ENCODE peak calls at places on chromosomes 13 and 19, in five cellular contexts. H, S, T, C and G are unnamed samples.

GRCh38 chr19:31838163-31838798 is 489.0 kb upstream of the TSHZ3 start:
- DNase-seq in H (no peak), S (peak; percentile 7), T (no peak), C (no peak), G (no peak)

GRCh38 chr19:18419699-18420460 is 682 bp downstream of the SSBP4 start:
- DNase-seq in H (peak; percentile 84), S (no peak), T (no peak), C (no peak), G (no peak)

GRCh38 chr19:4829001-4829712 is 2.4 kb downstream of the TICAM1 start:
- DNase-seq in H (peak; percentile 27), S (no peak), T (no peak), C (no peak), G (no peak)

GRCh38 chr13:52665325-52665724 is 12.7 kb downstream of the SUGT1 start:
- DNase-seq in H (peak; percentile 39), S (peak; percentile 14), T (peak; percentile 37), C (no peak), G (no peak)

GRCh38 chr19:49863935-49864320 is 3.4 kb downstream of the PNKP start:
- DNase-seq in H (no peak), S (no peak), T (no peak), C (no peak), G (no peak)

GRCh38 chr19:36418287-36419001 is at the start of gene ZFP82:
- DNase-seq in H (peak; percentile 94), S (peak; percentile 81), T (peak; percentile 42), C (peak; percentile 70), G (peak; percentile 71)

GRCh38 chr19:46621191-46622117 is 3.4 kb downstream of the PTGIR start:
- DNase-seq in H (no peak), S (no peak), T (no peak), C (no peak), G (no peak)

GRCh38 chr19:43504426-43505185 is at the start of gene PHLDB3:
- DNase-seq in H (peak; percentile 59), S (peak; percentile 25), T (no peak), C (peak; percentile 38), G (no peak)

GRCh38 chr13:97439196-97439595 is 5.2 kb downstream of the RAP2A start:
- DNase-seq in H (no peak), S (no peak), T (no peak), C (no peak), G (no peak)

GRCh38 chr13:45238945-45239795 is 38.3 kb upstream of the KCTD4 start:
- DNase-seq in H (no peak), S (peak; percentile 77), T (peak; percentile 88), C (no peak), G (no peak)

GRCh38 chr19:11345122-11345752 is 831 bp downstream of the TMEM205 start:
- DNase-seq in H (no peak), S (peak; percentile 14), T (no peak), C (no peak), G (no peak)

GRCh38 chr19:47247308-47247990 is 8.9 kb upstream of the CCDC9 start:
- DNase-seq in H (peak; percentile 85), S (peak; percentile 56), T (peak; percentile 55), C (peak; percentile 77), G (no peak)

GRCh38 chr13:25990801-25991200 is 61.0 kb downstream of the SHISA2 start:
- DNase-seq in H (no peak), S (peak; percentile 48), T (no peak), C (no peak), G (no peak)

GRCh38 chr19:47075179-47075811 is 26.9 kb upstream of the TMEM160 start:
- DNase-seq in H (no peak), S (no peak), T (no peak), C (no peak), G (no peak)

GRCh38 chr13:51034906-51035305 is 76.2 kb downstream of the C13orf42 start:
- DNase-seq in H (no peak), S (no peak), T (no peak), C (no peak), G (no peak)

GRCh38 chr19:7829561-7830271 is at the start of gene EVI5L:
- DNase-seq in H (peak; percentile 99), S (peak; percentile 100), T (peak; percentile 100), C (peak; percentile 100), G (peak; percentile 99)

GRCh38 chr19:33927789-33928457 is 131.3 kb downstream of the KCTD15 start:
- DNase-seq in H (no peak), S (no peak), T (no peak), C (no peak), G (no peak)

GRCh38 chr19:7482584-7483439 is 6.0 kb downstream of the PEX11G start:
- DNase-seq in H (peak; percentile 32), S (no peak), T (peak; percentile 28), C (no peak), G (no peak)

GRCh38 chr13:62510906-62511655 is 1095.4 kb upstream of the PCDH20 start:
- DNase-seq in H (no peak), S (no peak), T (no peak), C (no peak), G (peak; percentile 51)

GRCh38 chr19:31535691-31536460 is 186.6 kb upstream of the TSHZ3 start:
- DNase-seq in H (no peak), S (no peak), T (no peak), C (no peak), G (no peak)

GRCh38 chr13:113086031-113086750 is 19.4 kb upstream of the F7 start:
- DNase-seq in H (no peak), S (no peak), T (no peak), C (no peak), G (no peak)

GRCh38 chr19:38251564-38252051 is 4.6 kb downstream of the PPP1R14A start:
- DNase-seq in H (peak; percentile 49), S (no peak), T (peak; percentile 68), C (no peak), G (no peak)

GRCh38 chr13:21668665-21669599 is 1.9 kb upstream of the FGF9 start:
- DNase-seq in H (peak; percentile 64), S (peak; percentile 47), T (no peak), C (no peak), G (no peak)

GRCh38 chr19:10552596-10553053 is 8.9 kb downstream of the ATG4D start:
- DNase-seq in H (peak; percentile 64), S (peak; percentile 19), T (no peak), C (no peak), G (no peak)

GRCh38 chr13:91406619-91407018 is 8.2 kb downstream of the GPC5 start:
- DNase-seq in H (peak; percentile 81), S (peak; percentile 33), T (peak; percentile 21), C (no peak), G (peak; percentile 70)

GRCh38 chr19:49591731-49592485 is 926 bp downstream of the PRR12 start:
- DNase-seq in H (peak; percentile 60), S (peak; percentile 49), T (peak; percentile 47), C (no peak), G (no peak)

GRCh38 chr13:71644579-71644978 is 222.4 kb downstream of the DACH1 start:
- DNase-seq in H (no peak), S (no peak), T (no peak), C (no peak), G (no peak)

GRCh38 chr19:30046522-30046921 is 104.5 kb downstream of the URI1 start:
- DNase-seq in H (peak; percentile 22), S (peak; percentile 9), T (no peak), C (no peak), G (no peak)

GRCh38 chr19:33704271-33704670 is 82.5 kb downstream of the CHST8 start:
- DNase-seq in H (no peak), S (no peak), T (no peak), C (no peak), G (no peak)

GRCh38 chr19:18972301-18972831 is 31.3 kb upstream of the HOMER3 start:
- DNase-seq in H (no peak), S (peak; percentile 11), T (no peak), C (no peak), G (no peak)

GRCh38 chr13:38265135-38265497 is 84.5 kb upstream of the UFM1 start:
- DNase-seq in H (no peak), S (no peak), T (no peak), C (no peak), G (no peak)

GRCh38 chr13:37868691-37869505 is 674 bp downstream of the TRPC4 start:
- DNase-seq in H (peak; percentile 28), S (peak; percentile 58), T (no peak), C (no peak), G (no peak)

GRCh38 chr13:28981530-28981929 is 161.4 kb downstream of the MTUS2 start:
- DNase-seq in H (no peak), S (no peak), T (no peak), C (no peak), G (no peak)

GRCh38 chr13:28983661-28984060 is 163.5 kb downstream of the MTUS2 start:
- DNase-seq in H (no peak), S (no peak), T (no peak), C (no peak), G (no peak)

GRCh38 chr13:28978574-28978973 is 158.4 kb downstream of the MTUS2 start:
- DNase-seq in H (no peak), S (no peak), T (no peak), C (no peak), G (no peak)

GRCh38 chr13:28984825-28985224 is 164.7 kb downstream of the MTUS2 start:
- DNase-seq in H (no peak), S (no peak), T (no peak), C (no peak), G (no peak)

GRCh38 chr13:28984326-28984725 is 164.2 kb downstream of the MTUS2 start:
- DNase-seq in H (no peak), S (no peak), T (no peak), C (no peak), G (no peak)
- H3K4me1 ChIP-seq in H (no peaks in the 10 kb centered on the region), S (no peaks in the 10 kb centered on the region), T (no peaks in the 10 kb centered on the region), C (no peaks in the 10 kb centered on the region), G (no peaks in the 10 kb centered on the region)

DNA sequence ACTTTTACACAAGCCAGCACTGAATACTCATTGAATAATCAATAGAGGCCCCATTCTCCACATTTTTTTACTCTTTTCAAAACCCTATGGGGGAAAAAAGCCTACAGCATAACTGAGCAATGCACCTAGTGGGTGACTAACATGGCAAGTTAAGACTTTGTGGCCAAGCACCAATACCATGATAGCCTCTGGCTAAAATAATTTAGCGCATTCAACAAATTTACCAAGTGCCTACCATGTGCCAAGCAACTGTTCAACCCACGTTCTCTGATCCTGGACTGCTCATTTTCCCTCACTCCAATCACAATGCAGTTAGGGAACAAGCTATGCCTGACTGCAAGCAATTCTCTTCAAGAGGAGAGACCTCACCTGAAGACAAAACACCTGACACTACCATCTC is 3.0 kb downstream of the ANKRD10 start:
- DNase-seq in H (no peak), S (peak; percentile 41), T (peak; percentile 85), C (no peak), G (no peak)
- H3K4me1 ChIP-seq in H (peaks cover 21% of the 10 kb centered on the region), S (peaks cover 10% of the 10 kb centered on the region), T (peaks cover 62% of the 10 kb centered on the region), C (peaks cover 36% of the 10 kb centered on the region), G (peaks cover 3% of the 10 kb centered on the region)

GRCh38 chr19:6273701-6274601 is 5.8 kb downstream of the MLLT1 start:
- DNase-seq in H (no peak), S (peak; percentile 91), T (peak; percentile 83), C (no peak), G (no peak)
- H3K4me1 ChIP-seq in H (peaks cover 2% of the 10 kb centered on the region), S (peaks cover 55% of the 10 kb centered on the region), T (peaks cover 44% of the 10 kb centered on the region), C (peaks cover 29% of the 10 kb centered on the region), G (peaks cover 50% of the 10 kb centered on the region)

DNA sequence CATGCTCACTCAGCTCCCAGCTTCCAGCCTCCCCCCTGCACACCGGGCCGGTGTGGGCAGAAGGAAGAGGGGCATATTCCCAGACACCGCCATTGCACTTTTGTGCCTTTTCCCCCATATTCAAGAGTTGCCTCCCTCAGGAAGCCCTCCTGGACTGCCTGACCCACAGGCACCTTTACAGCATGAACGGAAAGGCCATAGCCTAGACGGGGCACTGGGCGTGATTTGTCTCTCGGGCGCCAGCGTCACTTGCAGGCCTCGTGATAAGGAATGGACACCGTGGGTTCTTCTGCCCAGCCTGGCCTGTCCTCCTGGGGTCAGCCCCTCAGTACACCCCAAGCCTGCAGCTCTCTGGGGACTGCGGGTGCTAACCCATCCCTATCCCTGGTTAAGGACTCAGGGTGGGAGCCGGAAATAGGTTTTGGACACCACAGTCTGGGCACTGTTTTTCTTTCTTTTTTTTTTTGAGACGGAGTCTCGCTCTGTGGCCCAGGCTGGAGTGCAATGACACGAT is 933 bp upstream of the UQCR11 start:
- DNase-seq in H (no peak), S (no peak), T (no peak), C (no peak), G (no peak)
- H3K4me1 ChIP-seq in H (no peaks in the 10 kb centered on the region), S (no peaks in the 10 kb centered on the region), T (peaks cover 5% of the 10 kb centered on the region), C (peaks cover 57% of the 10 kb centered on the region), G (peaks cover 18% of the 10 kb centered on the region)